ENCODE peak calls at places on chromosomes 7 and 10, in nine cellular contexts. C is choroid plexus epithelial cell; X is WTC11; U is endothelial cell; K is ovary; H is lower leg skin; Q is CD4-positive, alpha-beta T cell; N is endodermal cell; G is stomach. Y is an unnamed sample.

GRCh38 chr10:88913157-88913556 is 33.1 kb downstream of the STAMBPL1 start:
- DNase-seq in C (no peak), X (no peak), U (no peak), K (no peak), H (no peak), Q (no peak), N (no peak), G (no peak), Y (no peak)

GRCh38 chr7:49995681-49996080 is 97.4 kb downstream of the ZPBP start:
- DNase-seq in C (no peak), X (no peak), U (no peak), K (no peak), H (no peak), Q (no peak), N (no peak), G (no peak), Y (no peak)

GRCh38 chr7:132256721-132257212 is 319.5 kb downstream of the PLXNA4 start:
- DNase-seq in C (no peak), X (no peak), U (no peak), K (no peak), H (no peak), Q (no peak), N (no peak), G (no peak), Y (no peak)

GRCh38 chr7:52507546-52507945 is 527.9 kb upstream of the POM121L12 start:
- DNase-seq in C (no peak), X (no peak), U (no peak), K (no peak), H (no peak), Q (no peak), N (no peak), G (no peak), Y (no peak)

GRCh38 chr10:112135604-112136003 is 48.0 kb downstream of the GPAM start:
- DNase-seq in C (no peak), X (no peak), U (no peak), K (no peak), H (no peak), Q (no peak), N (no peak), G (no peak), Y (no peak)

GRCh38 chr10:3533296-3533695 is 251.7 kb downstream of the KLF6 start:
- DNase-seq in C (no peak), X (no peak), U (no peak), K (no peak), H (no peak), Q (no peak), N (no peak), G (no peak), Y (no peak)

GRCh38 chr7:2794836-2795636 is 49.1 kb downstream of the GNA12 start:
- DNase-seq in C (no peak), X (no peak), U (no peak), K (no peak), H (no peak), Q (no peak), N (peak; percentile 5), G (no peak), Y (no peak)

GRCh38 chr10:10149899-10150298 is 867.8 kb upstream of the CELF2 start:
- DNase-seq in C (peak; percentile 11), X (no peak), U (no peak), K (no peak), H (no peak), Q (no peak), N (no peak), G (no peak), Y (no peak)

GRCh38 chr7:30730097-30730496 is 21.8 kb upstream of the INMT start:
- DNase-seq in C (no peak), X (no peak), U (no peak), K (no peak), H (no peak), Q (no peak), N (no peak), G (no peak), Y (no peak)

GRCh38 chr10:125340871-125341270 is 180.5 kb upstream of the CTBP2 start:
- DNase-seq in C (peak; percentile 58), X (no peak), U (no peak), K (no peak), H (no peak), Q (no peak), N (no peak), G (no peak), Y (no peak)

GRCh38 chr10:132396495-132397035 is 435 bp upstream of the PWWP2B start:
- DNase-seq in C (peak; percentile 25), X (no peak), U (peak; percentile 74), K (peak; percentile 74), H (no peak), Q (peak; percentile 45), N (peak; percentile 82), G (peak; percentile 75), Y (peak; percentile 75)

GRCh38 chr10:69056536-69057260 is 31.2 kb upstream of the SRGN start:
- DNase-seq in C (no peak), X (no peak), U (no peak), K (no peak), H (no peak), Q (no peak), N (no peak), G (no peak), Y (no peak)

GRCh38 chr10:14810969-14811953 is 26.6 kb downstream of the CDNF start:
- DNase-seq in C (no peak), X (no peak), U (no peak), K (no peak), H (no peak), Q (no peak), N (peak; percentile 53), G (no peak), Y (no peak)

GRCh38 chr7:27424231-27424630 is 181.6 kb downstream of the EVX1 start:
- DNase-seq in C (no peak), X (no peak), U (no peak), K (no peak), H (no peak), Q (no peak), N (no peak), G (no peak), Y (no peak)

GRCh38 chr10:95278061-95278988 is 12.5 kb downstream of the PDLIM1 start:
- DNase-seq in C (peak; percentile 98), X (no peak), U (no peak), K (no peak), H (peak; percentile 75), Q (no peak), N (peak; percentile 54), G (no peak), Y (no peak)

GRCh38 chr7:80133361-80134104 is 1.1 kb upstream of the GNAI1 start:
- DNase-seq in C (peak; percentile 29), X (no peak), U (peak; percentile 10), K (peak; percentile 31), H (no peak), Q (no peak), N (peak; percentile 69), G (no peak), Y (no peak)

GRCh38 chr10:16953270-16953669 is 136.0 kb upstream of the RSU1 start:
- DNase-seq in C (no peak), X (no peak), U (no peak), K (no peak), H (no peak), Q (no peak), N (no peak), G (no peak), Y (no peak)

GRCh38 chr10:16954280-16955030 is 137.2 kb upstream of the RSU1 start:
- DNase-seq in C (no peak), X (no peak), U (peak; percentile 25), K (no peak), H (no peak), Q (no peak), N (no peak), G (no peak), Y (no peak)

GRCh38 chr10:16952010-16952550 is 134.9 kb upstream of the RSU1 start:
- DNase-seq in C (no peak), X (no peak), U (no peak), K (no peak), H (no peak), Q (no peak), N (no peak), G (no peak), Y (no peak)

GRCh38 chr10:16950686-16951681 is 133.8 kb upstream of the RSU1 start:
- DNase-seq in C (peak; percentile 86), X (peak; percentile 55), U (peak; percentile 42), K (no peak), H (no peak), Q (no peak), N (peak; percentile 86), G (no peak), Y (no peak)

GRCh38 chr10:16952610-16953009 is 135.4 kb upstream of the RSU1 start:
- DNase-seq in C (peak; percentile 77), X (peak; percentile 46), U (no peak), K (no peak), H (no peak), Q (no peak), N (peak; percentile 71), G (no peak), Y (no peak)
- TF ChIP-seq CTCF in C (peak; percentile 72), X (no peak), U (no peak), K (no peak), H (no peak), Q (no peak), N (peak; percentile 46), G (no peak), Y (no peak)

GRCh38 chr7:134254311-134254710 is 62.4 kb downstream of the SLC35B4 start:
- DNase-seq in C (peak; percentile 23), X (no peak), U (no peak), K (no peak), H (no peak), Q (no peak), N (no peak), G (no peak), Y (no peak)
- TF ChIP-seq CTCF in C (peak; percentile 29), X (no peak), U (no peak), K (no peak), H (no peak), Q (no peak), N (peak; percentile 29), G (no peak), Y (no peak)

DNA sequence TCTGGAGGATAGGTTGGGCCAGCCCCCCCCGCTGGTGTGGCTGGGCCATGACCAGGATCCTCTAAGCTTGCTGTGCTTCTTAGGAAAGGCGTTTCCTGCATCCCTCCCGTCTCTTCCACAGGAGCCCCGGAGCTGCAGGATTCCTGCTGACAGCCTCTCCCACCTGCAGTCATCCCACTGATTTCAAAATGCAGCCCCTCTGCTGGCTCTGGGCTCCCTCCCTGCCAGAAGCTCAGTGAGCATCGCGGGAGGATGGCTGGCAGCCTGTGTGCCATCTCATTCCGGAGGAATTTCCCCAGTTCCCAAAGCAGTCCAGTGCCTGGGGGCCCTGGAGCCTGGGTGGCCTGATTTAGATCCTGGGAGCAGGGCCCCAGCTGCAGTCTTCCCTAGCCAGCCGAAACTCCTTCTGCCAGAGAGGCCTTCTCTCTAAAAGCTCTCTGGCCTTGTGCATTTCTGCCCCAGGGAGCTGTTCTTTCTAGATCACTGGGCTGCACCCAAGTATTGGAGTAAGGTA is 21.8 kb upstream of the GOLGA7B start:
- DNase-seq in C (no peak), X (no peak), U (no peak), K (no peak), H (no peak), Q (no peak), N (no peak), G (no peak), Y (no peak)
- TF ChIP-seq CTCF in C (no peak), X (no peak), U (no peak), K (no peak), H (no peak), Q (no peak), N (peak; percentile 28), G (no peak), Y (no peak)

DNA sequence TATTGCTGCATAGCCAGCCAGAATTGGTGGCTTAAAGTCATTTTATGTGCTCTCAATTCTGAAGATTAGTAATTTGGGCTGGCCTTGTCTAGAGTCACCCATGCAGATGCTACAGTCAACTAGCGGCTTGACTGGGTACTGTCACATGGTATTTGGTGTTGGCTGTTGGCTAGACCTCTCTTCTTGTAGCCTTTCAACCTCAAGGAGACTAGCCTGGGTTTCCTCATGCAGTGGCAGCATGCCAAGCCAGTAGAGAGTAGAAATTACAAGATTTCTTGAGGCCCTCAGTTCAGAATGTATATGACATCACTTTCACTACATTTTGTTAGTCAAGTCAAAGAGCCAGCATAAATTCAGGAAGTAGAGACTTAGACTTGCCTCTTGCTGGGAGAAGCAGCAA is 3.7 kb upstream of the ZNF800 start:
- DNase-seq in C (peak; percentile 45), X (no peak), U (no peak), K (no peak), H (no peak), Q (no peak), N (peak; percentile 63), G (no peak), Y (no peak)
- TF ChIP-seq CTCF in C (peak; percentile 8), X (no peak), U (no peak), K (no peak), H (no peak), Q (no peak), N (peak; percentile 53), G (no peak), Y (no peak)

Y was measured in GM13976.